ENCODE peak calls at places on chromosomes 13 and 19, in five cellular contexts. D is psoas muscle; L is naive thymus-derived CD4-positive, alpha-beta T cell; Y is tibial artery; W is CD8-positive, alpha-beta T cell. I is an unnamed sample.

GRCh38 chr13:99159331-99160061 is 41.2 kb upstream of the UBAC2 start:
- DNase-seq in D (no peak), L (no peak), Y (no peak), W (no peak), I (no peak)

GRCh38 chr13:29000802-29001201 is 180.7 kb downstream of the MTUS2 start:
- DNase-seq in D (no peak), L (no peak), Y (no peak), W (no peak), I (no peak)

GRCh38 chr13:80083097-80083429 is 257.9 kb downstream of the SPRY2 start:
- DNase-seq in D (no peak), L (no peak), Y (no peak), W (no peak), I (no peak)

GRCh38 chr19:35031072-35031881 is 1.0 kb downstream of the SCN1B start:
- DNase-seq in D (peak; percentile 87), L (no peak), Y (no peak), W (no peak), I (peak; percentile 21)

GRCh38 chr19:38815059-38816001 is 2.6 kb upstream of the LGALS4 start:
- DNase-seq in D (no peak), L (no peak), Y (no peak), W (no peak), I (no peak)

GRCh38 chr19:55683449-55684261 is 8.6 kb downstream of the EPN1 start:
- DNase-seq in D (no peak), L (no peak), Y (no peak), W (no peak), I (no peak)

GRCh38 chr19:31718898-31719297 is 369.7 kb upstream of the TSHZ3 start:
- DNase-seq in D (no peak), L (no peak), Y (no peak), W (no peak), I (no peak)

GRCh38 chr19:14072535-14073231 is at the start of gene MISP3:
- DNase-seq in D (peak; percentile 73), L (no peak), Y (peak; percentile 73), W (no peak), I (no peak)

GRCh38 chr19:50331187-50332013 is 2.2 kb upstream of the KCNC3 start:
- DNase-seq in D (peak; percentile 21), L (no peak), Y (no peak), W (no peak), I (no peak)

GRCh38 chr13:100454876-100455275 is 133.7 kb downstream of the GGACT start:
- DNase-seq in D (no peak), L (no peak), Y (no peak), W (no peak), I (peak; percentile 49)

GRCh38 chr13:27005976-27006518 is 165.6 kb downstream of the USP12 start:
- DNase-seq in D (no peak), L (no peak), Y (no peak), W (no peak), I (no peak)

DNA sequence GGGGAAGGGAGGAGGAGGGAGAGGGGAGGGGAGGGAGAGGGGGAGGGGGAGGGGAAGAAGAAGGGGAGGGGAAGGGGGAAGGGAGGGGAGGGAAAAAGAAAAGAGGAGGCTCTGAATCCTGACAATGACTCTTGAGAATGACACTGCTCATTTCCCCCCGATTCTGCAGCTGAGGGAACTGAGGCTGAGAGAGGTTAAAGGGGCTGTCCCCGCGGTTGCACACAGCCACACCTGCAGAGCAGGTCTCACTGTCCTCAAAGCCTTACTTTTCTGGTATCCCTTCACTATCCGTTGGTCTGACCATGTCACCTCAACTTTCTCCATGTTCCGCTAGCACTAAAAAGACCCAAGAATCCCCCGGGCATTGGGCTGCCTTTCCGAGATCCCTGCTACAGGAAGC is 35.4 kb downstream of the CYP4F2 start:
- DNase-seq in D (no peak), L (no peak), Y (no peak), W (no peak), I (no peak)
- H3K9me3 ChIP-seq in D (no peaks in the 10 kb centered on the region), L (no peaks in the 10 kb centered on the region), Y (no peaks in the 10 kb centered on the region), W (no peaks in the 10 kb centered on the region), I (no peaks in the 10 kb centered on the region)

GRCh38 chr13:34988330-34988791 is 46.3 kb downstream of the NBEA start:
- DNase-seq in D (no peak), L (no peak), Y (no peak), W (no peak), I (no peak)
- H3K4me3 ChIP-seq in D (no peak overlapping the region), L (no peak overlapping the region), Y (no peak overlapping the region), W (no peak overlapping the region), I (no peak overlapping the region)

GRCh38 chr19:47152632-47153031 is 22.0 kb downstream of the SAE1 start:
- DNase-seq in D (no peak), L (no peak), Y (no peak), W (no peak), I (no peak)
- H3K36me3 ChIP-seq in D (peaks cover 3% of the 10 kb centered on the region), L (peaks cover 16% of the 10 kb centered on the region), Y (peaks cover 32% of the 10 kb centered on the region), W (peaks cover 30% of the 10 kb centered on the region), I (peaks cover 92% of the 10 kb centered on the region)

GRCh38 chr19:37165635-37166034 is 6.9 kb downstream of the ZNF585A start:
- DNase-seq in D (no peak), L (no peak), Y (no peak), W (no peak), I (no peak)
- H3K9me3 ChIP-seq in D (peaks cover 68% of the 10 kb centered on the region), L (peaks cover 58% of the 10 kb centered on the region), Y (peaks cover 36% of the 10 kb centered on the region), W (peaks cover 33% of the 10 kb centered on the region), I (peaks cover 14% of the 10 kb centered on the region)

GRCh38 chr13:40664100-40665060 is 2.1 kb downstream of the FOXO1 start:
- DNase-seq in D (peak; percentile 92), L (peak; percentile 63), Y (peak; percentile 90), W (peak; percentile 65), I (peak; percentile 45)
- H3K4me3 ChIP-seq in D (peak overlapping the region; percentile 95), L (peak overlapping the region; percentile 84), Y (peak overlapping the region; percentile 99), W (peak overlapping the region; percentile 94), I (peak overlapping the region; percentile 68)

GRCh38 chr13:113848020-113848419 is 15.9 kb downstream of the GAS6 start:
- DNase-seq in D (no peak), L (no peak), Y (no peak), W (no peak), I (no peak)
- H3K36me3 ChIP-seq in D (no peaks in the 10 kb centered on the region), L (no peaks in the 10 kb centered on the region), Y (peaks cover 33% of the 10 kb centered on the region), W (no peaks in the 10 kb centered on the region), I (peaks cover 92% of the 10 kb centered on the region)